ENCODE peak calls at places on chromosomes 6 and 20, in four cellular contexts. O is GM12878, U is HepG2, X is HCT116. Z is an unnamed sample.

GRCh38 chr20:23115823-23116222 is 29.7 kb upstream of the CD93 start:
- DNase-seq in U (no peak), O (peak), X (no peak), Z (no peak)

GRCh38 chr6:78308025-78308424 is 559.3 kb upstream of the IRAK1BP1 start:
- DNase-seq in U (no peak), X (peak), O (no peak), Z (peak)

GRCh38 chr6:21137708-21138358 is 455.7 kb upstream of the SOX4 start:
- DNase-seq in U (no peak), X (no peak), O (no peak), Z (no peak)

GRCh38 chr6:41049548-41049947 is 3.5 kb upstream of the APOBEC2 start:
- DNase-seq in X (no peak), O (no peak), U (no peak), Z (no peak)

GRCh38 chr20:17627101-17627950 is 54.7 kb downstream of the RRBP1 start:
- DNase-seq in O (no peak), X (no peak), U (no peak), Z (no peak)

GRCh38 chr6:87282743-87283142 is 39.6 kb upstream of the SMIM8 start:
- DNase-seq in X (no peak), O (no peak), U (no peak), Z (no peak)

GRCh38 chr20:35497320-35497719 is 32.1 kb downstream of the C20orf173 start:
- DNase-seq in X (no peak), U (no peak), O (no peak), Z (no peak)

GRCh38 chr6:31797607-31798006 is 2.1 kb upstream of the VARS1 start:
- DNase-seq in U (no peak), X (no peak), O (no peak), Z (no peak)

GRCh38 chr6:31763617-31763940 is 1.1 kb downstream of the SAPCD1 start:
- DNase-seq in O (no peak), U (peak), X (no peak), Z (peak)

GRCh38 chr6:53241936-53242335 is 93.3 kb upstream of the GCM1 start:
- DNase-seq in X (no peak), O (no peak), U (no peak), Z (no peak)

GRCh38 chr20:24836900-24837299 is 112.2 kb upstream of the CST7 start:
- DNase-seq in U (no peak), X (no peak), O (no peak), Z (no peak)

GRCh38 chr6:167209577-167209975 is 51.8 kb upstream of the GPR31 start:
- DNase-seq in U (no peak), X (no peak), O (no peak), Z (no peak)
- TF ChIP-seq ZNF274 in U (no peak), X (no peak), O (no peak), Z (no peak)

DNA sequence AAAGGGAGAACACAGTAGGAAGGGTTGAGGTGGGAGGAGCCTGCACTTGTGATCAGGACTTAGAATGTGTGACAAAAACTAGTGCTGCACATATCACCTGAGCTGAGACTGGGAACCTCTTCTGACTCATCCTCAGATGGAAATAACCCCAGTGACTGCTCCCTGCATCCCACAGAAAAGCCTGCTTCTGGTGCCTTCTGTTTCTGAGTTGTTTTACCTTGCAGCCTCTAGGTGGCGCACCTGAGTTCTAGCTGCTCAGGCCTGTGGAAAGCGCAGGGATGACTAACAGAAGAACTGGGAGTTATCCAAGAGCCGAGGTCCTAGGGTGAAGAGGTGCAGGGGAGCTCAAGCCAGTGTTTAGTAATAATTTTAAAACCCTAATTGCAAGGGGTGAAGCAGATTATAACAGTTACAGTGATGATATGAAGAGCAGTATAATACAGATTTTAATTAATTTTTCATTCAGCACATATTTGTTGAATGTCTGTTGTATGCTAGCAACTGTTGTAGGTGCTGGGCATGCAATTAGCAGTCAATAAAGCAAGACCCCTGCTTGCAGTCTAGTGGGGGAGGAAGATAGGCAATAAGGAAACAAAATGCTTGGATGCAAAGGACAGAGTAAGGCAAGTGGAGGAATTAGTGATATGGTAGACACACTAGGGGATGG is 302.5 kb downstream of the DHX35 start:
- DNase-seq in X (peak), O (no peak), U (peak), Z (peak)
- TF ChIP-seq YY1 in X (no peak), O (peak), U (no peak), Z (no peak)

DNA sequence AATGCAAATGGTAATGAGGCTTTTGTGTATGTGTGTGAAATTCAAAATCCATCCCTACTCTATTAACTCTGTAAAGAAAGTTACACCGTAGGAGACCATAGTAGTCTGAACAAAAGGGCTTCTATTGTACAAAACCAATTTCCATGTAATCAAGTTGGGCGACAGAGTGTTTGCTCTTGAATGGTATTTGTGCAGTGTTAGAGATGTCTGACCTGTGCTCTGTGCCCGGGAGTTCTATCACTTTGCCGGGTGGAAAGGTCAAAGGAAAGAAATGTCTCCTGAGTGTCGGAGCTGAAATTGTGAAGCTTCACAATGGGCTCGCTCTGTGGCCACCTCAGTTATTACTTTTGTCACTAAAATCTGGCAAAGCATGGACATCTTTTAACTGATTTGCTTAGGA is 312.0 kb downstream of the SAMD5 start:
- DNase-seq in O (no peak), X (no peak), U (peak), Z (no peak)
- TF ChIP-seq ZNF274 in O (no peak), X (no peak), U (no peak), Z (no peak)

GRCh38 chr6:65711531-65711930 is 4.5 kb upstream of the EYS start:
- DNase-seq in X (no peak), O (no peak), U (no peak), Z (no peak)

GRCh38 chr6:65707134-65707826 is at the start of gene EYS:
- DNase-seq in O (no peak), U (no peak), X (no peak), Z (no peak)

GRCh38 chr6:65709099-65709830 is 2.2 kb upstream of the EYS start:
- DNase-seq in X (no peak), U (no peak), O (no peak), Z (no peak)

GRCh38 chr6:65708162-65708561 is 1.1 kb upstream of the EYS start:
- DNase-seq in X (no peak), U (no peak), O (no peak), Z (no peak)

DNA sequence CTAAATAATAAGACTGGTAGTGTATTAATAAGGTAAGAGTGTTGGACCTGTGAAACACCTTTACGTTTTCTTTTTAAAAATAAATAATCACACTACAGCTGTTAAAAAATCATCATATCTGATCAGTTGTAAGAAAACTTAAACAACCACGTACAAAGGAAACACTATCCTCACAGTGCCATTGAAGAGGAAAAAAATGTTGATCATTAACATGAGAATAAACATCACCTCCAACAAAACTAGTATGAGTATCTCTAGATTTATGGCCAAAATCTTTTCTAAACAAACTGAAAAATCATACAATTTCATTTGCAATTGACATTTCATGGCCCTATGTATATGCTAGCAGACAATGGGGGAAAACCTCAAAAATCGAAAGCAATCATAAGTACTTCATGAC is 590 bp downstream of the EYS start:
- DNase-seq in X (no peak), O (no peak), U (no peak), Z (no peak)
- TF ChIP-seq YY1 in X (no peak), O (no peak), U (no peak), Z (no peak)

GRCh38 chr20:46352370-46352938 is 44.2 kb upstream of the CDH22 start:
- DNase-seq in O (no peak), X (no peak), U (no peak), Z (no peak)
- TF ChIP-seq ZNF274 in O (no peak), X (no peak), U (no peak), Z (no peak)

GRCh38 chr20:58448958-58449357 is 59.9 kb downstream of the VAPB start:
- DNase-seq in X (no peak), O (no peak), U (no peak), Z (no peak)

GRCh38 chr20:58446264-58446937 is 57.4 kb downstream of the VAPB start:
- DNase-seq in U (no peak), O (no peak), X (no peak), Z (no peak)

GRCh38 chr20:58449703-58450138 is 60.7 kb downstream of the VAPB start:
- DNase-seq in O (no peak), X (no peak), U (no peak), Z (no peak)

GRCh38 chr20:58446938-58447265 is 57.9 kb downstream of the VAPB start:
- DNase-seq in U (no peak), X (no peak), O (no peak), Z (no peak)

GRCh38 chr20:58447733-58448391 is 58.8 kb downstream of the VAPB start:
- DNase-seq in X (peak), U (peak), O (no peak), Z (peak)
- TF ChIP-seq YY1 in X (no peak), U (no peak), O (peak), Z (no peak)

GRCh38 chr6:126341126-126341525 is 1.2 kb downstream of the CENPW start:
- DNase-seq in X (no peak), U (no peak), O (no peak), Z (no peak)
- TF ChIP-seq ZNF274 in X (no peak), U (no peak), O (no peak), Z (no peak)

DNA sequence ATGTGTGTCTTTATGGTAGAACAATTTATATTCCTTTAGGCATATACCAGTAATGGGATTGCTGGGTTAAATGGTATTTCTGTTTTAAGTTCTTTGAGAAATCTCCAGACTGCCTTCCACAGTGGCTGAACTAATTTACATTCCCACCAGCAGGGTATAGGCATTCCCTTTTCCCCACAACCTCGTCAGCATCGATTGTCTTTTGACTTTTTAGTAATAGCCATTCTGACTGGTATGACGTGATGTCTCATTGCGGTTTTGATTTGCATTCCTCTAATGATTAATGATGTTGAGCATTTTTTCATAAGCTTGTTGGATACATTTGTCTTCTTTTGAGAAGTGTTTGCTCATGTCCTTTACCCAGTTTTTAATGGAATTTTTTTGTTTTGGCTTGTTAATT is 5.3 kb upstream of the TASP1 start:
- DNase-seq in U (no peak), X (no peak), O (no peak), Z (no peak)
- TF ChIP-seq YY1 in U (no peak), X (no peak), O (no peak), Z (no peak)